ENCODE peak calls at places on chromosomes 7 and 10, in eight cellular contexts. K is aorta; Y is T1000; E is A549; Q is astrocyte of the cerebellum; C is activated CD8-positive, alpha-beta memory T cell treated with anti-CD3 and anti-CD28 coated beads for 24 hours; J is stimulated activated CD8-positive, alpha-beta memory T cell treated with anti-CD3 and anti-CD28 coated beads, Interleukin-2, amount 100 ng/mL, for 1 hour; U is GOT3. H is an unnamed sample.

GRCh38 chr10:119319161-119319919 is 112.0 kb downstream of the GRK5 start:
- DNase-seq in K (no peak), Y (no peak), E (peak; percentile 41), Q (no peak), C (no peak), J (no peak), U (no peak), H (no peak)

GRCh38 chr7:50359258-50359994 is 54.9 kb downstream of the IKZF1 start:
- DNase-seq in K (no peak), Y (no peak), E (no peak), Q (no peak), C (peak; percentile 77), J (no peak), U (no peak), H (no peak)

GRCh38 chr10:90969947-90970673 is 49.2 kb upstream of the ANKRD1 start:
- DNase-seq in K (no peak), Y (no peak), E (peak; percentile 20), Q (no peak), C (no peak), J (no peak), U (no peak), H (no peak)

GRCh38 chr7:137475966-137476365 is 132.4 kb upstream of the PTN start:
- DNase-seq in K (no peak), Y (no peak), E (no peak), Q (no peak), C (no peak), J (no peak), U (no peak), H (no peak)

GRCh38 chr10:12945709-12946359 is 55.7 kb downstream of the CCDC3 start:
- DNase-seq in K (no peak), Y (no peak), E (no peak), Q (no peak), C (no peak), J (no peak), U (no peak), H (peak; percentile 62)

GRCh38 chr10:85319150-85319549 is 990.8 kb downstream of the CCSER2 start:
- DNase-seq in K (no peak), Y (peak; percentile 28), E (peak; percentile 9), Q (no peak), C (no peak), J (no peak), U (no peak), H (no peak)

GRCh38 chr7:120838281-120838682 is 19.7 kb downstream of the TSPAN12 start:
- DNase-seq in K (no peak), Y (no peak), E (no peak), Q (no peak), C (no peak), J (no peak), U (no peak), H (no peak)

GRCh38 chr10:7285545-7286322 is 125.1 kb downstream of the SFMBT2 start:
- DNase-seq in K (no peak), Y (no peak), E (no peak), Q (no peak), C (no peak), J (no peak), U (no peak), H (no peak)

GRCh38 chr10:101054351-101054750 is 7.4 kb upstream of the KAZALD1 start:
- DNase-seq in K (peak; percentile 9), Y (no peak), E (no peak), Q (no peak), C (no peak), J (no peak), U (no peak), H (no peak)

GRCh38 chr7:2622869-2623697 is 8.7 kb upstream of the TTYH3 start:
- DNase-seq in K (no peak), Y (no peak), E (no peak), Q (no peak), C (no peak), J (no peak), U (no peak), H (no peak)

GRCh38 chr10:114306116-114306973 is 67.3 kb downstream of the VWA2 start:
- DNase-seq in K (no peak), Y (peak; percentile 86), E (peak; percentile 78), Q (peak; percentile 98), C (no peak), J (no peak), U (peak; percentile 21), H (no peak)

GRCh38 chr7:105346593-105347322 is 42.0 kb downstream of the SRPK2 start:
- DNase-seq in K (no peak), Y (no peak), E (no peak), Q (no peak), C (no peak), J (no peak), U (no peak), H (no peak)

GRCh38 chr10:35898722-35899485 is 256.8 kb upstream of the FZD8 start:
- DNase-seq in K (no peak), Y (no peak), E (no peak), Q (no peak), C (no peak), J (no peak), U (no peak), H (peak; percentile 47)

GRCh38 chr10:44300666-44301649 is 83.9 kb downstream of the CXCL12 start:
- DNase-seq in K (no peak), Y (peak; percentile 92), E (peak; percentile 88), Q (peak; percentile 88), C (no peak), J (no peak), U (peak; percentile 88), H (peak; percentile 68)

GRCh38 chr10:124213471-124213870 is 120.1 kb upstream of the CHST15 start:
- DNase-seq in K (no peak), Y (no peak), E (no peak), Q (no peak), C (peak; percentile 13), J (no peak), U (no peak), H (no peak)

GRCh38 chr10:122044045-122044661 is 55.2 kb downstream of the TACC2 start:
- DNase-seq in K (no peak), Y (no peak), E (no peak), Q (no peak), C (no peak), J (no peak), U (no peak), H (no peak)

GRCh38 chr10:121527690-121528089 is 70.6 kb downstream of the FGFR2 start:
- DNase-seq in K (no peak), Y (no peak), E (no peak), Q (peak; percentile 76), C (no peak), J (no peak), U (no peak), H (no peak)

GRCh38 chr7:108122181-108122580 is 8.0 kb downstream of the LAMB4 start:
- DNase-seq in K (no peak), Y (no peak), E (no peak), Q (no peak), C (no peak), J (no peak), U (no peak), H (no peak)

GRCh38 chr10:110074986-110075664 is 67.3 kb downstream of the ADD3 start:
- DNase-seq in K (no peak), Y (no peak), E (no peak), Q (peak; percentile 60), C (no peak), J (no peak), U (no peak), H (no peak)

GRCh38 chr10:125448596-125448995 is 234.4 kb downstream of the TEX36 start:
- DNase-seq in K (no peak), Y (no peak), E (peak; percentile 53), Q (no peak), C (no peak), J (no peak), U (no peak), H (no peak)

GRCh38 chr7:19296617-19297016 is 151.4 kb upstream of the FERD3L start:
- DNase-seq in K (peak; percentile 57), Y (no peak), E (no peak), Q (no peak), C (no peak), J (no peak), U (no peak), H (no peak)

GRCh38 chr7:112550468-112551060 is 69.8 kb downstream of the LSMEM1 start:
- DNase-seq in K (no peak), Y (peak; percentile 1), E (peak; percentile 73), Q (peak; percentile 69), C (no peak), J (no peak), U (no peak), H (no peak)

GRCh38 chr7:149427096-149427680 is 33.7 kb downstream of the ZNF777 start:
- DNase-seq in K (no peak), Y (no peak), E (no peak), Q (no peak), C (no peak), J (no peak), U (no peak), H (no peak)

GRCh38 chr7:100516135-100516812 is 22.7 kb upstream of the AGFG2 start:
- DNase-seq in K (no peak), Y (peak; percentile 24), E (peak; percentile 14), Q (peak; percentile 98), C (peak; percentile 62), J (peak; percentile 17), U (no peak), H (peak; percentile 93)

GRCh38 chr10:24951201-24952145 is 933 bp downstream of the PRTFDC1 start:
- DNase-seq in K (no peak), Y (no peak), E (peak; percentile 46), Q (no peak), C (no peak), J (no peak), U (no peak), H (peak; percentile 91)

GRCh38 chr10:14612873-14613569 is 161.7 kb downstream of the FAM107B start:
- DNase-seq in K (no peak), Y (no peak), E (no peak), Q (no peak), C (no peak), J (no peak), U (no peak), H (no peak)

GRCh38 chr10:112950714-112951348 is 784 bp downstream of the TCF7L2 start:
- DNase-seq in K (peak; percentile 79), Y (no peak), E (peak; percentile 64), Q (no peak), C (peak; percentile 66), J (no peak), U (no peak), H (no peak)

GRCh38 chr10:126223512-126224067 is 164.7 kb downstream of the ADAM12 start:
- DNase-seq in K (no peak), Y (no peak), E (no peak), Q (no peak), C (no peak), J (no peak), U (no peak), H (peak; percentile 29)

H was measured in esophagus muscularis mucosa.